ENCODE peak calls at places on chromosome 2, in nine cellular contexts. I is heart left ventricle, F is coronary artery, O is epithelial cell of proximal tubule, R is kidney epithelial cell, E is lower lobe of right lung, L is GM12865, M is GM12864, J is epithelial cell of esophagus. D is an unnamed sample.

GRCh38 chr2:240287011-240287410 is 146.6 kb upstream of the OTOS start:
- DNase-seq in I (no peak), F (peak; percentile 59), O (no peak), R (no peak), E (no peak), L (no peak), M (no peak), J (no peak), D (no peak)

GRCh38 chr2:67479256-67479655 is 82.1 kb downstream of the ETAA1 start:
- DNase-seq in I (no peak), F (no peak), O (no peak), R (no peak), E (no peak), L (no peak), M (no peak), J (no peak), D (peak; percentile 53)

GRCh38 chr2:218282173-218282991 is 9.9 kb downstream of the TMBIM1 start:
- DNase-seq in I (no peak), F (peak; percentile 83), O (no peak), R (peak; percentile 42), E (peak; percentile 77), L (no peak), M (no peak), J (peak; percentile 94), D (no peak)

GRCh38 chr2:223210489-223210888 is 158.5 kb downstream of the KCNE4 start:
- DNase-seq in I (no peak), F (no peak), O (no peak), R (no peak), E (no peak), L (no peak), M (no peak), J (no peak), D (no peak)

GRCh38 chr2:15908371-15908770 is 32.0 kb upstream of the MYCN start:
- DNase-seq in I (no peak), F (no peak), O (no peak), R (no peak), E (no peak), L (no peak), M (no peak), J (no peak), D (no peak)

GRCh38 chr2:98458207-98458606 is 13.5 kb downstream of the INPP4A start:
- DNase-seq in I (no peak), F (no peak), O (no peak), R (no peak), E (no peak), L (no peak), M (no peak), J (peak; percentile 74), D (peak; percentile 60)

GRCh38 chr2:127694986-127695385 is 6.3 kb upstream of the SFT2D3 start:
- DNase-seq in I (no peak), F (no peak), O (no peak), R (no peak), E (no peak), L (no peak), M (no peak), J (no peak), D (no peak)

GRCh38 chr2:9331704-9332103 is 91.6 kb downstream of the ITGB1BP1 start:
- DNase-seq in I (no peak), F (no peak), O (no peak), R (no peak), E (no peak), L (no peak), M (no peak), J (no peak), D (peak; percentile 73)

GRCh38 chr2:12717191-12717987 is 653 bp downstream of the TRIB2 start:
- DNase-seq in I (peak; percentile 69), F (peak; percentile 81), O (no peak), R (no peak), E (peak; percentile 76), L (peak; percentile 67), M (no peak), J (peak; percentile 57), D (peak; percentile 82)

GRCh38 chr2:71678874-71679273 is 225.5 kb downstream of the DYSF start:
- DNase-seq in I (no peak), F (peak; percentile 24), O (no peak), R (no peak), E (no peak), L (no peak), M (no peak), J (no peak), D (no peak)

GRCh38 chr2:240986787-240987411 is 11.5 kb upstream of the SNED1 start:
- DNase-seq in I (no peak), F (no peak), O (no peak), R (no peak), E (peak; percentile 66), L (no peak), M (no peak), J (no peak), D (peak; percentile 81)

GRCh38 chr2:241853651-241854341 is 4.9 kb downstream of the PDCD1 start:
- DNase-seq in I (peak; percentile 21), F (no peak), O (no peak), R (no peak), E (peak; percentile 49), L (no peak), M (no peak), J (no peak), D (no peak)

GRCh38 chr2:48692292-48692691 is 63.2 kb downstream of the LHCGR start:
- DNase-seq in I (no peak), F (no peak), O (no peak), R (no peak), E (no peak), L (no peak), M (no peak), J (no peak), D (no peak)

GRCh38 chr2:159906315-159906714 is 108.3 kb upstream of the CD302 start:
- DNase-seq in I (no peak), F (no peak), O (no peak), R (no peak), E (no peak), L (no peak), M (no peak), J (no peak), D (no peak)

GRCh38 chr2:220891405-220891804 is 680.7 kb downstream of the EPHA4 start:
- DNase-seq in I (no peak), F (no peak), O (peak; percentile 62), R (peak; percentile 85), E (no peak), L (no peak), M (no peak), J (peak; percentile 95), D (peak; percentile 53)

GRCh38 chr2:26327291-26328272 is 18.4 kb upstream of the SELENOI start:
- DNase-seq in I (no peak), F (no peak), O (no peak), R (no peak), E (no peak), L (no peak), M (no peak), J (no peak), D (peak; percentile 52)

GRCh38 chr2:149134335-149134923 is 95.9 kb downstream of the LYPD6B start:
- DNase-seq in I (no peak), F (no peak), O (no peak), R (no peak), E (no peak), L (no peak), M (no peak), J (no peak), D (no peak)

GRCh38 chr2:33158482-33159003 is 211.8 kb downstream of the LTBP1 start:
- DNase-seq in I (no peak), F (no peak), O (peak; percentile 18), R (no peak), E (no peak), L (no peak), M (no peak), J (peak; percentile 70), D (peak; percentile 91)

GRCh38 chr2:236341721-236342120 is 77.5 kb upstream of the ASB18 start:
- DNase-seq in I (peak; percentile 46), F (no peak), O (no peak), R (no peak), E (no peak), L (no peak), M (no peak), J (no peak), D (no peak)

DNA sequence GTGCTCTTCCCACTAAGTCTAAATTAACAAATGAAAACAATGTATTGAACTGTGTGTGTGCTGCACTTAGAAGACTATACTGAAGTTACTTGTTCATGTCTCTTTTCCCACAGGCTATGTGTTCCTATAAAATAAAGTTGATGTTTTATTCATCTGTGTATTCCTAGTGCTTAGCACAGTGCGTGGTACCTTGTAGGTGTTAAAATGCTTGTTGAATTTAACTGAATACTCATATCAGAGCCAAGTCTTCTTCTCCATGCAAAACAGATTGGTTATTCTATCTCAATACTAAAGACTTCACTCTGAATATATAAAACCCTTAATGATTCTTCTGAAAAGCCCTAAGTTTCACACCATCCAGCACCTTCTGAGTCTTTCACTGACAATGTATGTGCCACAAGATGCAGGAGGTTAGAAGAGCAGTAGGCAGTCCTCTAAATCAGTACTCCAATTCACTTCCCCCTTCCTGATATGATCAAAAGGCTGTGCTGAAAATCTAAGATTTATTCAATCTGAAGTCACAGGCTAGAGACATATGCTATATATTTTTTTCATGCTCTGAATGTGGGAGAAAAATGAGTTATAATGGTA is 231.7 kb upstream of the CCDC150 start:
- DNase-seq in I (no peak), F (no peak), O (no peak), R (no peak), E (no peak), L (peak; percentile 45), M (no peak), J (no peak), D (no peak)
- H3K4me3 ChIP-seq in I (no peak overlapping the region), F (no peak overlapping the region), O (no peak overlapping the region), R (no peak overlapping the region), E (no peak overlapping the region), L (peak overlapping the region; percentile 55), M (no peak overlapping the region), J (no peak overlapping the region), D (no peak overlapping the region)

GRCh38 chr2:210917465-210917864 is 361.1 kb downstream of the CPS1 start:
- DNase-seq in I (no peak), F (no peak), O (no peak), R (no peak), E (no peak), L (no peak), M (no peak), J (no peak), D (no peak)
- TF ChIP-seq CTCF in I (no peak), F (no peak), O (no peak), R (no peak), E (no peak), L (no peak), M (no peak), J (no peak), D (no peak)

DNA sequence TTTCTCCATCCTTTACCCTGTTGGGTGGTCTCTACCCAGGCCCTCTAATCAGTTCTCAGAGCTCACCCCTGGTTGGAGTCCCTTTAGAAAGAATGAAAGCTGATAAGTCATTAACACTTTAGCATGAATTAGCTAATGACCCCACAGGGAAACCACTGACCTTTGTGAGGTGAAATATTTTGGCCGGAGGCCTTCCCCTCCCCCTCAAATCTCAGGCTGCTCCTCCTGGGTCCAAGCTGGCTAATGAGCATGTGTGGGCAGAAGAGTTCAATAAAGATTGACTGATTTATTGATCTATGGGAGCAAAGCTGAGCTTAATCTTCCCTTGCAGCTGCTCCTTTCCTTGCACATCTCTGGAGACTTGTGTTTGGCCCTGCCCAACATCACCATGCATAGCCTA is 78.8 kb upstream of the CCDC85A start:
- DNase-seq in I (no peak), F (no peak), O (no peak), R (no peak), E (no peak), L (no peak), M (no peak), J (no peak), D (no peak)
- H3K4me3 ChIP-seq in I (no peak overlapping the region), F (no peak overlapping the region), O (no peak overlapping the region), R (no peak overlapping the region), E (no peak overlapping the region), L (no peak overlapping the region), M (no peak overlapping the region), J (no peak overlapping the region), D (no peak overlapping the region)

GRCh38 chr2:30230479-30230854 is 867 bp upstream of the LBH start:
- DNase-seq in I (peak; percentile 77), F (no peak), O (no peak), R (no peak), E (no peak), L (no peak), M (no peak), J (no peak), D (peak; percentile 76)
- TF ChIP-seq CTCF in I (no peak), F (no peak), O (peak; percentile 9), R (peak; percentile 12), E (no peak), L (no peak), M (no peak), J (no peak), D (no peak)